ENCODE peak calls at places on chromosomes 11 and 22, in five cellular contexts. One of them, this sample, is unnamed.

GRCh38 chr11:10456519-10456918 is 1.5 kb downstream of the AMPD3 start:
- DNase-seq in mammary epithelial cell: no peak
- DNase-seq in lung: peak
- DNase-seq in brain microvascular endothelial cell: no peak
- DNase-seq in transverse colon: no peak
- DNase-seq in this sample: no peak

GRCh38 chr11:119567667-119568582 is 145.0 kb upstream of the THY1 start:
- DNase-seq in mammary epithelial cell: peak
- DNase-seq in lung: no peak
- DNase-seq in brain microvascular endothelial cell: peak
- DNase-seq in transverse colon: no peak
- DNase-seq in this sample: peak

GRCh38 chr11:119422505-119423416 is at the start of gene THY1:
- DNase-seq in mammary epithelial cell: no peak
- DNase-seq in lung: no peak
- DNase-seq in brain microvascular endothelial cell: no peak
- DNase-seq in transverse colon: no peak
- DNase-seq in this sample: no peak

GRCh38 chr22:45101828-45102227 is 61.9 kb upstream of the NUP50 start:
- DNase-seq in mammary epithelial cell: peak
- DNase-seq in lung: peak
- DNase-seq in brain microvascular endothelial cell: peak
- DNase-seq in transverse colon: peak
- DNase-seq in this sample: peak

GRCh38 chr11:58907780-58908179 is 31.5 kb upstream of the GLYATL1 start:
- DNase-seq in mammary epithelial cell: no peak
- DNase-seq in lung: no peak
- DNase-seq in brain microvascular endothelial cell: no peak
- DNase-seq in transverse colon: no peak
- DNase-seq in this sample: peak

GRCh38 chr11:89498845-89499448 is 7.8 kb upstream of the NOX4 start:
- DNase-seq in mammary epithelial cell: no peak
- DNase-seq in lung: no peak
- DNase-seq in brain microvascular endothelial cell: no peak
- DNase-seq in transverse colon: peak
- DNase-seq in this sample: no peak

GRCh38 chr11:123052884-123053721 is 8.8 kb downstream of the HSPA8 start:
- DNase-seq in mammary epithelial cell: no peak
- DNase-seq in lung: no peak
- DNase-seq in brain microvascular endothelial cell: no peak
- DNase-seq in transverse colon: no peak
- DNase-seq in this sample: peak

GRCh38 chr11:109747839-109748238 is 325.8 kb downstream of the C11orf87 start:
- DNase-seq in mammary epithelial cell: no peak
- DNase-seq in lung: no peak
- DNase-seq in brain microvascular endothelial cell: no peak
- DNase-seq in transverse colon: no peak
- DNase-seq in this sample: peak

GRCh38 chr11:13105237-13105844 is 96.2 kb downstream of the RASSF10 start:
- DNase-seq in mammary epithelial cell: no peak
- DNase-seq in lung: no peak
- DNase-seq in brain microvascular endothelial cell: no peak
- DNase-seq in transverse colon: peak
- DNase-seq in this sample: no peak

GRCh38 chr22:29031236-29031982 is 30.2 kb downstream of the C22orf31 start:
- DNase-seq in mammary epithelial cell: peak
- DNase-seq in lung: peak
- DNase-seq in brain microvascular endothelial cell: peak
- DNase-seq in transverse colon: peak
- DNase-seq in this sample: peak

GRCh38 chr11:125451400-125452124 is 44.5 kb downstream of the FEZ1 start:
- DNase-seq in mammary epithelial cell: peak
- DNase-seq in lung: no peak
- DNase-seq in brain microvascular endothelial cell: peak
- DNase-seq in transverse colon: peak
- DNase-seq in this sample: no peak

GRCh38 chr11:11072067-11072466 is 214.2 kb upstream of the ZBED5 start:
- DNase-seq in mammary epithelial cell: peak
- DNase-seq in lung: peak
- DNase-seq in brain microvascular endothelial cell: no peak
- DNase-seq in transverse colon: no peak
- DNase-seq in this sample: peak

GRCh38 chr11:115306703-115307102 is 197.5 kb downstream of the CADM1 start:
- DNase-seq in mammary epithelial cell: no peak
- DNase-seq in lung: no peak
- DNase-seq in brain microvascular endothelial cell: no peak
- DNase-seq in transverse colon: no peak
- DNase-seq in this sample: no peak

GRCh38 chr11:96084610-96085348 is 160.9 kb upstream of the MTMR2 start:
- DNase-seq in mammary epithelial cell: no peak
- DNase-seq in lung: no peak
- DNase-seq in brain microvascular endothelial cell: no peak
- DNase-seq in transverse colon: no peak
- DNase-seq in this sample: no peak

GRCh38 chr11:92687724-92688123 is 281.7 kb upstream of the MTNR1B start:
- DNase-seq in mammary epithelial cell: peak
- DNase-seq in lung: no peak
- DNase-seq in brain microvascular endothelial cell: no peak
- DNase-seq in transverse colon: no peak
- DNase-seq in this sample: peak

GRCh38 chr11:59865031-59865430 is 1.3 kb downstream of the TCN1 start:
- DNase-seq in mammary epithelial cell: peak
- DNase-seq in lung: no peak
- DNase-seq in brain microvascular endothelial cell: peak
- DNase-seq in transverse colon: no peak
- DNase-seq in this sample: no peak

GRCh38 chr11:77091146-77091940 is 11.3 kb upstream of the OMP start:
- DNase-seq in mammary epithelial cell: peak
- DNase-seq in lung: peak
- DNase-seq in brain microvascular endothelial cell: peak
- DNase-seq in transverse colon: peak
- DNase-seq in this sample: peak

GRCh38 chr11:127632546-127632945 is 632.0 kb upstream of the KIRREL3 start:
- DNase-seq in mammary epithelial cell: no peak
- DNase-seq in lung: no peak
- DNase-seq in brain microvascular endothelial cell: no peak
- DNase-seq in transverse colon: no peak
- DNase-seq in this sample: no peak

GRCh38 chr11:131681875-131682274 is 311.5 kb downstream of the NTM start:
- DNase-seq in mammary epithelial cell: no peak
- DNase-seq in lung: no peak
- DNase-seq in brain microvascular endothelial cell: no peak
- DNase-seq in transverse colon: no peak
- DNase-seq in this sample: no peak

GRCh38 chr11:119448380-119448779 is 25.4 kb upstream of the THY1 start:
- DNase-seq in mammary epithelial cell: no peak
- DNase-seq in lung: no peak
- DNase-seq in brain microvascular endothelial cell: no peak
- DNase-seq in transverse colon: no peak
- DNase-seq in this sample: no peak

GRCh38 chr11:61446211-61446651 is 16.3 kb downstream of the SDHAF2 start:
- DNase-seq in mammary epithelial cell: peak
- DNase-seq in lung: peak
- DNase-seq in brain microvascular endothelial cell: peak
- DNase-seq in transverse colon: peak
- DNase-seq in this sample: peak

GRCh38 chr11:108571001-108571400 is 22.6 kb downstream of the EXPH5 start:
- DNase-seq in mammary epithelial cell: peak
- DNase-seq in lung: no peak
- DNase-seq in brain microvascular endothelial cell: no peak
- DNase-seq in transverse colon: peak
- DNase-seq in this sample: peak

GRCh38 chr22:38843201-38843715 is 570 bp downstream of the NPTXR start:
- DNase-seq in mammary epithelial cell: peak
- DNase-seq in lung: no peak
- DNase-seq in brain microvascular endothelial cell: peak
- DNase-seq in transverse colon: peak
- DNase-seq in this sample: no peak

GRCh38 chr22:43152001-43152354 is 619 bp downstream of the TSPO start:
- DNase-seq in mammary epithelial cell: peak
- DNase-seq in lung: no peak
- DNase-seq in brain microvascular endothelial cell: no peak
- DNase-seq in transverse colon: no peak
- DNase-seq in this sample: no peak

GRCh38 chr22:42007922-42008321 is 9.3 kb downstream of the WBP2NL start:
- DNase-seq in mammary epithelial cell: no peak
- DNase-seq in lung: no peak
- DNase-seq in brain microvascular endothelial cell: no peak
- DNase-seq in transverse colon: no peak
- DNase-seq in this sample: no peak

GRCh38 chr11:130612291-130612802 is 163.9 kb downstream of the ADAMTS15 start:
- DNase-seq in mammary epithelial cell: peak
- DNase-seq in lung: no peak
- DNase-seq in brain microvascular endothelial cell: no peak
- DNase-seq in transverse colon: no peak
- DNase-seq in this sample: peak

GRCh38 chr11:33703771-33704170 is 3.1 kb upstream of the C11orf91 start:
- DNase-seq in mammary epithelial cell: peak
- DNase-seq in lung: no peak
- DNase-seq in brain microvascular endothelial cell: no peak
- DNase-seq in transverse colon: no peak
- DNase-seq in this sample: no peak

GRCh38 chr22:30041475-30041874 is 38.8 kb upstream of the HORMAD2 start:
- DNase-seq in mammary epithelial cell: no peak
- DNase-seq in lung: no peak
- DNase-seq in brain microvascular endothelial cell: no peak
- DNase-seq in transverse colon: no peak
- DNase-seq in this sample: no peak

GRCh38 chr11:59669611-59670009 is 773 bp upstream of the PATL1 start:
- DNase-seq in mammary epithelial cell: peak
- DNase-seq in lung: peak
- DNase-seq in brain microvascular endothelial cell: peak
- DNase-seq in transverse colon: peak
- DNase-seq in this sample: peak

GRCh38 chr11:122663056-122663740 is 7.7 kb downstream of the UBASH3B start:
- DNase-seq in mammary epithelial cell: no peak
- DNase-seq in lung: no peak
- DNase-seq in brain microvascular endothelial cell: no peak
- DNase-seq in transverse colon: no peak
- DNase-seq in this sample: no peak

GRCh38 chr11:19933132-19933735 is 220.6 kb downstream of the NAV2 start:
- DNase-seq in mammary epithelial cell: no peak
- DNase-seq in lung: no peak
- DNase-seq in brain microvascular endothelial cell: no peak
- DNase-seq in transverse colon: no peak
- DNase-seq in this sample: no peak

GRCh38 chr11:19931768-19932369 is 219.2 kb downstream of the NAV2 start:
- DNase-seq in mammary epithelial cell: no peak
- DNase-seq in lung: no peak
- DNase-seq in brain microvascular endothelial cell: no peak
- DNase-seq in transverse colon: no peak
- DNase-seq in this sample: no peak

GRCh38 chr11:19931141-19931767 is 218.6 kb downstream of the NAV2 start:
- DNase-seq in mammary epithelial cell: no peak
- DNase-seq in lung: no peak
- DNase-seq in brain microvascular endothelial cell: no peak
- DNase-seq in transverse colon: no peak
- DNase-seq in this sample: no peak

GRCh38 chr11:19929147-19929546 is 216.5 kb downstream of the NAV2 start:
- DNase-seq in mammary epithelial cell: no peak
- DNase-seq in lung: no peak
- DNase-seq in brain microvascular endothelial cell: peak
- DNase-seq in transverse colon: no peak
- DNase-seq in this sample: no peak

GRCh38 chr11:19929655-19930054 is 217.0 kb downstream of the NAV2 start:
- DNase-seq in mammary epithelial cell: no peak
- DNase-seq in lung: no peak
- DNase-seq in brain microvascular endothelial cell: peak
- DNase-seq in transverse colon: no peak
- DNase-seq in this sample: no peak
- H3K27ac ChIP-seq in mammary epithelial cell: no peak
- H3K27ac ChIP-seq in lung: no peak
- H3K27ac ChIP-seq in brain microvascular endothelial cell: peak
- H3K27ac ChIP-seq in transverse colon: peak
- H3K27ac ChIP-seq in this sample: peak

DNA sequence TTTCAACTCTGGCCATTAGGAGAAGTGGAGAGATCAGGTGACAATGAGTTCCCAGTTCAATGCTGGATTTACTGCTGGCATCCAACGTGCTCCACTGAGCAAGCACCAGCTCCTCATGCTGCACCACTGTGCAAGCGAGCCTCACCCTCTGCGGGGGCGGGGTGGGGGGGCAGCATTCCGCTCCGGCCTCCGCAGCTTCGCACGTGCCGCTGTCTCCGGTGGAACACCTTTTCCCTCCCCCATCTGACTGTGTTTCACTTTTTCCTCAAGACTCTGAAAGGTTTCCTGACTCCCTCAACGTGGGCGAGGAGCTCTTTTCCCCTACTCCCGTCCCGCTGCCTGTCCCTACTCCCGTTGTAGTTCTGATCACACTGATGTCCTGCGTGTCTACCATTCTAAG is 835 bp upstream of the RHOD start:
- DNase-seq in mammary epithelial cell: peak
- DNase-seq in lung: no peak
- DNase-seq in brain microvascular endothelial cell: no peak
- DNase-seq in transverse colon: no peak
- DNase-seq in this sample: peak
- H3K27ac ChIP-seq in mammary epithelial cell: peak
- H3K27ac ChIP-seq in lung: peak
- H3K27ac ChIP-seq in brain microvascular endothelial cell: no peak
- H3K27ac ChIP-seq in transverse colon: peak
- H3K27ac ChIP-seq in this sample: no peak

GRCh38 chr22:22945195-22945594 is 57.6 kb downstream of the IGLL5 start:
- DNase-seq in mammary epithelial cell: no peak
- DNase-seq in lung: no peak
- DNase-seq in brain microvascular endothelial cell: no peak
- DNase-seq in transverse colon: peak
- DNase-seq in this sample: no peak

GRCh38 chr22:22942511-22943329 is 55.1 kb downstream of the IGLL5 start:
- DNase-seq in mammary epithelial cell: peak
- DNase-seq in lung: peak
- DNase-seq in brain microvascular endothelial cell: peak
- DNase-seq in transverse colon: peak
- DNase-seq in this sample: peak

GRCh38 chr22:22944268-22944985 is 56.8 kb downstream of the IGLL5 start:
- DNase-seq in mammary epithelial cell: no peak
- DNase-seq in lung: no peak
- DNase-seq in brain microvascular endothelial cell: no peak
- DNase-seq in transverse colon: peak
- DNase-seq in this sample: no peak

GRCh38 chr22:22941831-22942510 is 54.4 kb downstream of the IGLL5 start:
- DNase-seq in mammary epithelial cell: no peak
- DNase-seq in lung: no peak
- DNase-seq in brain microvascular endothelial cell: no peak
- DNase-seq in transverse colon: peak
- DNase-seq in this sample: no peak

GRCh38 chr22:22943521-22944267 is 56.1 kb downstream of the IGLL5 start:
- DNase-seq in mammary epithelial cell: no peak
- DNase-seq in lung: no peak
- DNase-seq in brain microvascular endothelial cell: no peak
- DNase-seq in transverse colon: peak
- DNase-seq in this sample: no peak
- H3K27ac ChIP-seq in mammary epithelial cell: no peak
- H3K27ac ChIP-seq in lung: no peak
- H3K27ac ChIP-seq in brain microvascular endothelial cell: no peak
- H3K27ac ChIP-seq in transverse colon: no peak
- H3K27ac ChIP-seq in this sample: no peak

GRCh38 chr11:66686100-66686785 is 8.6 kb upstream of the RBM4B start:
- DNase-seq in mammary epithelial cell: peak
- DNase-seq in lung: no peak
- DNase-seq in brain microvascular endothelial cell: no peak
- DNase-seq in transverse colon: no peak
- DNase-seq in this sample: peak
- H3K27ac ChIP-seq in mammary epithelial cell: peak
- H3K27ac ChIP-seq in lung: no peak
- H3K27ac ChIP-seq in brain microvascular endothelial cell: no peak
- H3K27ac ChIP-seq in transverse colon: no peak
- H3K27ac ChIP-seq in this sample: peak

GRCh38 chr11:3946445-3947017 is 91.1 kb downstream of the STIM1 start:
- DNase-seq in mammary epithelial cell: no peak
- DNase-seq in lung: no peak
- DNase-seq in brain microvascular endothelial cell: no peak
- DNase-seq in transverse colon: no peak
- DNase-seq in this sample: no peak
- H3K27ac ChIP-seq in mammary epithelial cell: no peak
- H3K27ac ChIP-seq in lung: peak
- H3K27ac ChIP-seq in brain microvascular endothelial cell: no peak
- H3K27ac ChIP-seq in transverse colon: peak
- H3K27ac ChIP-seq in this sample: no peak